ENCODE peak calls at places on chromosome 16, in five cellular contexts. One of them, this sample, is unnamed.

GRCh38 chr16:31423801-31424200 is 4.4 kb downstream of the COX6A2 start:
- DNase-seq in SK-N-SH: no peak
- DNase-seq in stomach: no peak
- DNase-seq in ascending aorta: no peak
- DNase-seq in naive thymus-derived CD4-positive, alpha-beta T cell: no peak
- DNase-seq in this sample: no peak

GRCh38 chr16:89070590-89070989 is 23.1 kb upstream of the ACSF3 start:
- DNase-seq in naive thymus-derived CD4-positive, alpha-beta T cell: no peak
- DNase-seq in stomach: no peak
- DNase-seq in SK-N-SH: no peak
- DNase-seq in ascending aorta: no peak
- DNase-seq in this sample: no peak

GRCh38 chr16:87844809-87845208 is 24.5 kb downstream of the SLC7A5 start:
- DNase-seq in SK-N-SH: no peak
- DNase-seq in naive thymus-derived CD4-positive, alpha-beta T cell: no peak
- DNase-seq in stomach: no peak
- DNase-seq in ascending aorta: no peak
- DNase-seq in this sample: peak; percentile 64

GRCh38 chr16:87836844-87837581 is 32.3 kb downstream of the SLC7A5 start:
- DNase-seq in naive thymus-derived CD4-positive, alpha-beta T cell: no peak
- DNase-seq in ascending aorta: no peak
- DNase-seq in stomach: no peak
- DNase-seq in SK-N-SH: no peak
- DNase-seq in this sample: no peak

GRCh38 chr16:64094992-64095579 is 1026.8 kb downstream of the CDH11 start:
- DNase-seq in stomach: no peak
- DNase-seq in naive thymus-derived CD4-positive, alpha-beta T cell: no peak
- DNase-seq in SK-N-SH: no peak
- DNase-seq in ascending aorta: no peak
- DNase-seq in this sample: no peak

GRCh38 chr16:8963010-8963824 is 489 bp downstream of the USP7 start:
- DNase-seq in stomach: no peak
- DNase-seq in ascending aorta: no peak
- DNase-seq in SK-N-SH: peak; percentile 75
- DNase-seq in naive thymus-derived CD4-positive, alpha-beta T cell: no peak
- DNase-seq in this sample: no peak

GRCh38 chr16:70681382-70682238 is 4.2 kb downstream of the MTSS2 start:
- DNase-seq in stomach: no peak
- DNase-seq in SK-N-SH: peak; percentile 51
- DNase-seq in ascending aorta: no peak
- DNase-seq in naive thymus-derived CD4-positive, alpha-beta T cell: no peak
- DNase-seq in this sample: no peak

GRCh38 chr16:73000907-73001521 is 46.9 kb downstream of the ZFHX3 start:
- DNase-seq in SK-N-SH: no peak
- DNase-seq in naive thymus-derived CD4-positive, alpha-beta T cell: no peak
- DNase-seq in stomach: no peak
- DNase-seq in ascending aorta: peak; percentile 47
- DNase-seq in this sample: no peak

GRCh38 chr16:50719401-50720337 is 22.2 kb upstream of the CYLD start:
- DNase-seq in stomach: peak; percentile 65
- DNase-seq in naive thymus-derived CD4-positive, alpha-beta T cell: no peak
- DNase-seq in ascending aorta: no peak
- DNase-seq in SK-N-SH: no peak
- DNase-seq in this sample: no peak

GRCh38 chr16:2474877-2475412 is at the start of gene TBC1D24:
- DNase-seq in naive thymus-derived CD4-positive, alpha-beta T cell: peak; percentile 94
- DNase-seq in SK-N-SH: peak; percentile 100
- DNase-seq in stomach: peak; percentile 90
- DNase-seq in ascending aorta: peak; percentile 89
- DNase-seq in this sample: peak; percentile 85
- H3K4me3 ChIP-seq in naive thymus-derived CD4-positive, alpha-beta T cell: peak within 1 kb of the TSS; percentile 71
- H3K4me3 ChIP-seq in SK-N-SH: peak within 1 kb of the TSS; percentile 89
- H3K4me3 ChIP-seq in stomach: peak within 1 kb of the TSS; percentile 79
- H3K4me3 ChIP-seq in ascending aorta: peak within 1 kb of the TSS; percentile 68
- H3K4me3 ChIP-seq in this sample: peak within 1 kb of the TSS; percentile 61

GRCh38 chr16:4090476-4090875 is 25.8 kb downstream of the ADCY9 start:
- DNase-seq in SK-N-SH: no peak
- DNase-seq in naive thymus-derived CD4-positive, alpha-beta T cell: no peak
- DNase-seq in ascending aorta: peak; percentile 84
- DNase-seq in stomach: no peak
- DNase-seq in this sample: no peak

GRCh38 chr16:4094138-4094773 is 22.0 kb downstream of the ADCY9 start:
- DNase-seq in ascending aorta: peak; percentile 43
- DNase-seq in stomach: no peak
- DNase-seq in naive thymus-derived CD4-positive, alpha-beta T cell: no peak
- DNase-seq in SK-N-SH: no peak
- DNase-seq in this sample: no peak

GRCh38 chr16:4091638-4092037 is 24.6 kb downstream of the ADCY9 start:
- DNase-seq in SK-N-SH: no peak
- DNase-seq in stomach: no peak
- DNase-seq in naive thymus-derived CD4-positive, alpha-beta T cell: no peak
- DNase-seq in ascending aorta: no peak
- DNase-seq in this sample: no peak

GRCh38 chr16:4093495-4094137 is 22.6 kb downstream of the ADCY9 start:
- DNase-seq in naive thymus-derived CD4-positive, alpha-beta T cell: no peak
- DNase-seq in ascending aorta: peak; percentile 87
- DNase-seq in stomach: no peak
- DNase-seq in SK-N-SH: no peak
- DNase-seq in this sample: no peak

GRCh38 chr16:4092547-4093265 is 23.5 kb downstream of the ADCY9 start:
- DNase-seq in stomach: no peak
- DNase-seq in naive thymus-derived CD4-positive, alpha-beta T cell: no peak
- DNase-seq in ascending aorta: no peak
- DNase-seq in SK-N-SH: no peak
- DNase-seq in this sample: no peak
- H3K27ac ChIP-seq in stomach: peak overlapping the region; percentile 79
- H3K27ac ChIP-seq in naive thymus-derived CD4-positive, alpha-beta T cell: no peak overlapping the region
- H3K27ac ChIP-seq in ascending aorta: peak overlapping the region; percentile 92
- H3K27ac ChIP-seq in SK-N-SH: no peak overlapping the region
- H3K27ac ChIP-seq in this sample: no peak overlapping the region

DNA sequence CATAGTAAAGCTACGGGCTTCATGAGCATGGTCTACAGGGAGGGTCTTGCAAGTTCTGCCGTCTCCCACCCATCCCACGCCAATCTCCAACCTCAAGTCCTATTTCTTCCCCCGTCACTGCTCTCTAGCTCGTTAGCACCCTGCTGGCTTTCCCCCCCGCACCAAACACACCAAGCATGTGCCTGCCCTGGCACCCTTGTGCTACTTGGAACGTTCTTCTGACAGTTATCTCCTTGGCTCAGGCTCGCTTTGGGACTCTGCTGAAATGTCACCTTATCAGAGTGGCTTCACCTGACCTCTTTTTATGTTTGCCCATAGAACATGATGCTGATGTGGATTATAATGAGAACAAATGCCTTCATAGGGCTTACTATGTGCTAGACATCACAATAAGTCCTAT is 21.9 kb downstream of the GLYR1 start:
- DNase-seq in SK-N-SH: no peak
- DNase-seq in naive thymus-derived CD4-positive, alpha-beta T cell: no peak
- DNase-seq in stomach: no peak
- DNase-seq in ascending aorta: no peak
- DNase-seq in this sample: no peak
- H3K36me3 ChIP-seq in SK-N-SH: peaks cover 71% of the 10 kb centered on the region
- H3K36me3 ChIP-seq in naive thymus-derived CD4-positive, alpha-beta T cell: peaks cover 26% of the 10 kb centered on the region
- H3K36me3 ChIP-seq in stomach: peaks cover 100% of the 10 kb centered on the region
- H3K36me3 ChIP-seq in ascending aorta: peaks cover 100% of the 10 kb centered on the region
- H3K36me3 ChIP-seq in this sample: peaks cover 90% of the 10 kb centered on the region

GRCh38 chr16:23035240-23035639 is 114.0 kb downstream of the USP31 start:
- DNase-seq in naive thymus-derived CD4-positive, alpha-beta T cell: no peak
- DNase-seq in ascending aorta: no peak
- DNase-seq in SK-N-SH: no peak
- DNase-seq in stomach: no peak
- DNase-seq in this sample: no peak
- H3K4me3 ChIP-seq in naive thymus-derived CD4-positive, alpha-beta T cell: no peak overlapping the region
- H3K4me3 ChIP-seq in ascending aorta: no peak overlapping the region
- H3K4me3 ChIP-seq in SK-N-SH: no peak overlapping the region
- H3K4me3 ChIP-seq in stomach: no peak overlapping the region
- H3K4me3 ChIP-seq in this sample: no peak overlapping the region

GRCh38 chr16:53770641-53771040 is 66.7 kb downstream of the FTO start:
- DNase-seq in SK-N-SH: no peak
- DNase-seq in stomach: no peak
- DNase-seq in ascending aorta: no peak
- DNase-seq in naive thymus-derived CD4-positive, alpha-beta T cell: no peak
- DNase-seq in this sample: no peak
- H3K27ac ChIP-seq in SK-N-SH: no peak overlapping the region
- H3K27ac ChIP-seq in stomach: no peak overlapping the region
- H3K27ac ChIP-seq in ascending aorta: no peak overlapping the region
- H3K27ac ChIP-seq in naive thymus-derived CD4-positive, alpha-beta T cell: no peak overlapping the region
- H3K27ac ChIP-seq in this sample: no peak overlapping the region

DNA sequence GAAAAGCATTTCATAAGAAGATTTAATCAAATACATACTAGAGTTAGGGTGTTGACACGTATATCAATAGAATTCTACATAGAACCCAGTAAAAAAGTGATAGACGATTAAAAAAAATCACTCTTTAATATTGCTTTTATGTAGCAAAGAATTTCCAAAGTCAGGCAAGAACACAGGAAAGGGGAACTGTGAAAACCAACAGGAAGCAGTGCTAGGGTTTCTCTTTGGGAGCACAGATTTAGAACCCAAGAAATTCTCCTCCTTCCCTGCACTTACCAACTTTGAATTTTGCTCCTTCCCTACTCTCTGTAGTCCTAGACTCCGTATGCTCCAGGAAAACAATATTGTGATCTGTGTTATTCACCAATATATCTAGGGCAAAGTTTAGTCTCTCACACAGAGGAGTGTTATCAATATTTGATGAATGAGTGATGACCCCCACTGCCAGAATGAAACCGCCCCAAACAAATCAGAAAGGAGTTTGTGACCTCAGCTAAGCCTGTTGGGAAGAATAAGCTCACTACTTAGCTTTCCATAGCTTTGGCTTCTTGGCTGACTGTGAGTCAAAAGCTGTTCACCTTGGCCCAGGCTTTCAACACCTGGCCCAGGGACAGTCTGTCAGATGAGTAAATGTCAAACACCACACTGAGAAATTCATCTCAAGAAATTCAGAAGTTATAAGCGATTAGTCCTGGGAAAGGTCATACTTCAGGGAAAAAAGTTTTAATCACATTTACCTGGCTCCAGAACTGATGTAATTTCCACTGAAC is 8.6 kb downstream of the RFWD3 start:
- DNase-seq in ascending aorta: no peak
- DNase-seq in SK-N-SH: no peak
- DNase-seq in stomach: no peak
- DNase-seq in naive thymus-derived CD4-positive, alpha-beta T cell: no peak
- DNase-seq in this sample: no peak
- H3K36me3 ChIP-seq in ascending aorta: peaks cover 36% of the 10 kb centered on the region
- H3K36me3 ChIP-seq in SK-N-SH: peaks cover 36% of the 10 kb centered on the region
- H3K36me3 ChIP-seq in stomach: peaks cover 63% of the 10 kb centered on the region
- H3K36me3 ChIP-seq in naive thymus-derived CD4-positive, alpha-beta T cell: peaks cover 7% of the 10 kb centered on the region
- H3K36me3 ChIP-seq in this sample: peaks cover 82% of the 10 kb centered on the region

GRCh38 chr16:55056585-55057520 is 126.2 kb downstream of the IRX5 start:
- DNase-seq in SK-N-SH: peak; percentile 87
- DNase-seq in ascending aorta: no peak
- DNase-seq in stomach: no peak
- DNase-seq in naive thymus-derived CD4-positive, alpha-beta T cell: no peak
- DNase-seq in this sample: peak; percentile 58
- H3K4me3 ChIP-seq in SK-N-SH: no peak overlapping the region
- H3K4me3 ChIP-seq in ascending aorta: peak overlapping the region; percentile 34
- H3K4me3 ChIP-seq in stomach: peak overlapping the region; percentile 31
- H3K4me3 ChIP-seq in naive thymus-derived CD4-positive, alpha-beta T cell: no peak overlapping the region
- H3K4me3 ChIP-seq in this sample: peak overlapping the region; percentile 48

GRCh38 chr16:67001159-67001486 is 12.7 kb downstream of the CES4A start:
- DNase-seq in SK-N-SH: no peak
- DNase-seq in naive thymus-derived CD4-positive, alpha-beta T cell: no peak
- DNase-seq in stomach: no peak
- DNase-seq in ascending aorta: no peak
- DNase-seq in this sample: no peak

GRCh38 chr16:67000384-67001158 is 12.2 kb downstream of the CES4A start:
- DNase-seq in stomach: peak; percentile 75
- DNase-seq in naive thymus-derived CD4-positive, alpha-beta T cell: peak; percentile 61
- DNase-seq in ascending aorta: peak; percentile 83
- DNase-seq in SK-N-SH: peak; percentile 97
- DNase-seq in this sample: peak; percentile 74

GRCh38 chr16:66996983-66997358 is 8.6 kb downstream of the CES4A start:
- DNase-seq in ascending aorta: no peak
- DNase-seq in SK-N-SH: no peak
- DNase-seq in stomach: no peak
- DNase-seq in naive thymus-derived CD4-positive, alpha-beta T cell: no peak
- DNase-seq in this sample: no peak

GRCh38 chr16:66996324-66996982 is 8.1 kb downstream of the CES4A start:
- DNase-seq in SK-N-SH: no peak
- DNase-seq in stomach: peak; percentile 49
- DNase-seq in naive thymus-derived CD4-positive, alpha-beta T cell: no peak
- DNase-seq in ascending aorta: peak; percentile 94
- DNase-seq in this sample: no peak

GRCh38 chr16:67001726-67002125 is 13.3 kb downstream of the CES4A start:
- DNase-seq in stomach: no peak
- DNase-seq in ascending aorta: no peak
- DNase-seq in SK-N-SH: no peak
- DNase-seq in naive thymus-derived CD4-positive, alpha-beta T cell: no peak
- DNase-seq in this sample: no peak
- H3K27ac ChIP-seq in stomach: no peak overlapping the region
- H3K27ac ChIP-seq in ascending aorta: no peak overlapping the region
- H3K27ac ChIP-seq in SK-N-SH: no peak overlapping the region
- H3K27ac ChIP-seq in naive thymus-derived CD4-positive, alpha-beta T cell: no peak overlapping the region
- H3K27ac ChIP-seq in this sample: no peak overlapping the region